ENCODE peak calls at places on chromosomes 2 and 18, in six cellular contexts. T is lower lobe of right lung, J is T-cell, O is NCI-H1694, D is aorta, Y is hepatocyte. U is an unnamed sample.

GRCh38 chr18:55500316-55501086 is 87.5 kb downstream of the TCF4 start:
- DNase-seq in T (no peak), J (no peak), D (no peak), Y (no peak), O (peak; percentile 41), U (no peak)

GRCh38 chr18:61893971-61894750 is 1.4 kb upstream of the RNF152 start:
- DNase-seq in O (peak; percentile 27), D (peak; percentile 93), T (peak; percentile 80), Y (peak; percentile 91), J (no peak), U (no peak)

GRCh38 chr2:27194538-27195354 is 17.1 kb upstream of the ATRAID start:
- DNase-seq in T (no peak), J (no peak), Y (no peak), O (no peak), D (no peak), U (no peak)

GRCh38 chr2:112020561-112020960 is 34.5 kb upstream of the TMEM87B start:
- DNase-seq in J (no peak), T (no peak), Y (no peak), O (no peak), D (no peak), U (no peak)

GRCh38 chr18:54983041-54983686 is 23.9 kb upstream of the CCDC68 start:
- DNase-seq in O (peak; percentile 42), T (no peak), Y (peak; percentile 70), J (no peak), D (no peak), U (peak; percentile 66)

GRCh38 chr2:119691651-119692245 is 12.7 kb downstream of the TMEM177 start:
- DNase-seq in D (no peak), J (no peak), O (peak; percentile 80), Y (no peak), T (no peak), U (no peak)

GRCh38 chr18:62647179-62647578 is 68.2 kb upstream of the PHLPP1 start:
- DNase-seq in O (no peak), D (no peak), J (no peak), Y (no peak), T (no peak), U (no peak)

GRCh38 chr2:205775091-205775876 is 93.0 kb downstream of the NRP2 start:
- DNase-seq in D (no peak), J (no peak), T (no peak), Y (peak; percentile 59), O (peak; percentile 84), U (no peak)

GRCh38 chr18:75581336-75582121 is 154.0 kb upstream of the SMIM21 start:
- DNase-seq in Y (no peak), T (no peak), J (no peak), O (no peak), D (no peak), U (no peak)

GRCh38 chr18:74420491-74420890 is 36.6 kb downstream of the DIPK1C start:
- DNase-seq in D (no peak), T (no peak), O (no peak), Y (no peak), J (no peak), U (no peak)

GRCh38 chr2:217742837-217743236 is 260.0 kb downstream of the TNS1 start:
- DNase-seq in O (no peak), T (no peak), D (no peak), Y (no peak), J (no peak), U (no peak)

GRCh38 chr2:124281556-124281955 is 256.5 kb downstream of the CNTNAP5 start:
- DNase-seq in D (no peak), O (no peak), T (no peak), J (no peak), Y (no peak), U (no peak)

GRCh38 chr2:43027496-43027895 is 198.9 kb downstream of the ZFP36L2 start:
- DNase-seq in Y (no peak), O (no peak), T (no peak), D (no peak), J (no peak), U (no peak)

GRCh38 chr18:56542488-56542887 is 95.9 kb downstream of the TXNL1 start:
- DNase-seq in T (no peak), D (no peak), Y (no peak), J (no peak), O (no peak), U (no peak)

GRCh38 chr2:198309673-198310280 is 505.4 kb downstream of the PLCL1 start:
- DNase-seq in T (no peak), D (no peak), O (peak; percentile 62), Y (peak; percentile 67), J (no peak), U (peak; percentile 59)

GRCh38 chr18:44915661-44916060 is 235.0 kb downstream of the SETBP1 start:
- DNase-seq in O (no peak), T (no peak), J (no peak), Y (no peak), D (no peak), U (no peak)

GRCh38 chr2:24482256-24482971 is 8.6 kb upstream of the NCOA1 start:
- DNase-seq in T (no peak), Y (no peak), D (no peak), O (no peak), J (no peak), U (no peak)